ENCODE peak calls at places on chromosomes 5 and 9, in five cellular contexts. D is A549, C is K562, Z is HepG2, Q is GM12878. M is an unnamed sample.

GRCh38 chr5:75510417-75510835 is 1.0 kb downstream of the CERT1 start:
- DNase-seq in Z (peak), Q (no peak), D (no peak), C (no peak), M (no peak)

GRCh38 chr5:151062405-151063135 is 18.3 kb downstream of the TNIP1 start:
- DNase-seq in Z (no peak), C (no peak), Q (no peak), D (no peak), M (no peak)

GRCh38 chr9:82101475-82101874 is 112.9 kb downstream of the SPATA31D1 start:
- DNase-seq in C (no peak), Q (no peak), D (no peak), Z (peak), M (peak)

GRCh38 chr9:113738506-113738897 is 137.6 kb upstream of the ZNF618 start:
- DNase-seq in C (no peak), Q (no peak), Z (no peak), D (peak), M (peak)

GRCh38 chr5:105146867-105147266 is 1584.3 kb upstream of the NUDT12 start:
- DNase-seq in Z (no peak), Q (no peak), C (no peak), D (no peak), M (no peak)

GRCh38 chr5:42992035-42992570 is 48.0 kb downstream of the ANXA2R start:
- DNase-seq in Q (no peak), D (peak), Z (peak), C (peak), M (peak)

GRCh38 chr9:72442212-72442607 is 77.2 kb upstream of the ZFAND5 start:
- DNase-seq in Z (peak), Q (no peak), D (peak), C (no peak), M (peak)

GRCh38 chr9:16057541-16057940 is 504.7 kb downstream of the CCDC171 start:
- DNase-seq in C (no peak), Q (no peak), D (no peak), Z (no peak), M (no peak)

GRCh38 chr9:32291370-32291769 is 93.1 kb upstream of the ACO1 start:
- DNase-seq in C (no peak), Z (peak), Q (no peak), D (no peak), M (no peak)

GRCh38 chr9:137192448-137192780 is 3.9 kb downstream of the SSNA1 start:
- DNase-seq in D (no peak), Q (no peak), C (no peak), Z (no peak), M (no peak)

GRCh38 chr5:96614110-96614691 is 48.0 kb upstream of the CAST start:
- DNase-seq in Z (peak), C (peak), Q (peak), D (peak), M (peak)

GRCh38 chr5:65483474-65484346 is 2.0 kb upstream of the ADAMTS6 start:
- DNase-seq in C (no peak), D (no peak), Z (peak), Q (peak), M (peak)

GRCh38 chr5:123125953-123126352 is 36.9 kb downstream of the PRDM6 start:
- DNase-seq in Q (no peak), C (no peak), Z (no peak), D (no peak), M (no peak)

GRCh38 chr5:161230222-161230621 is 316.3 kb downstream of the GABRB2 start:
- DNase-seq in C (no peak), Q (no peak), Z (no peak), D (no peak), M (peak)

GRCh38 chr5:125267636-125268248 is 521.3 kb upstream of the ZNF608 start:
- DNase-seq in C (no peak), Q (no peak), D (no peak), Z (no peak), M (no peak)

GRCh38 chr9:133477992-133478850 is 678 bp downstream of the SLC2A6 start:
- DNase-seq in D (no peak), C (no peak), Z (peak), Q (no peak), M (peak)

GRCh38 chr5:143245929-143246561 is 157.4 kb downstream of the NR3C1 start:
- DNase-seq in D (peak), Q (no peak), Z (peak), C (peak), M (no peak)

GRCh38 chr5:42929871-42930270 is 110.2 kb downstream of the ANXA2R start:
- DNase-seq in Z (no peak), C (no peak), D (no peak), Q (no peak), M (no peak)

GRCh38 chr9:132048191-132048590 is 31.5 kb downstream of the MED27 start:
- DNase-seq in Z (no peak), D (no peak), Q (no peak), C (no peak), M (no peak)

GRCh38 chr9:92977279-92977678 is 30.0 kb downstream of the FGD3 start:
- DNase-seq in D (no peak), C (no peak), Z (no peak), Q (no peak), M (no peak)

DNA sequence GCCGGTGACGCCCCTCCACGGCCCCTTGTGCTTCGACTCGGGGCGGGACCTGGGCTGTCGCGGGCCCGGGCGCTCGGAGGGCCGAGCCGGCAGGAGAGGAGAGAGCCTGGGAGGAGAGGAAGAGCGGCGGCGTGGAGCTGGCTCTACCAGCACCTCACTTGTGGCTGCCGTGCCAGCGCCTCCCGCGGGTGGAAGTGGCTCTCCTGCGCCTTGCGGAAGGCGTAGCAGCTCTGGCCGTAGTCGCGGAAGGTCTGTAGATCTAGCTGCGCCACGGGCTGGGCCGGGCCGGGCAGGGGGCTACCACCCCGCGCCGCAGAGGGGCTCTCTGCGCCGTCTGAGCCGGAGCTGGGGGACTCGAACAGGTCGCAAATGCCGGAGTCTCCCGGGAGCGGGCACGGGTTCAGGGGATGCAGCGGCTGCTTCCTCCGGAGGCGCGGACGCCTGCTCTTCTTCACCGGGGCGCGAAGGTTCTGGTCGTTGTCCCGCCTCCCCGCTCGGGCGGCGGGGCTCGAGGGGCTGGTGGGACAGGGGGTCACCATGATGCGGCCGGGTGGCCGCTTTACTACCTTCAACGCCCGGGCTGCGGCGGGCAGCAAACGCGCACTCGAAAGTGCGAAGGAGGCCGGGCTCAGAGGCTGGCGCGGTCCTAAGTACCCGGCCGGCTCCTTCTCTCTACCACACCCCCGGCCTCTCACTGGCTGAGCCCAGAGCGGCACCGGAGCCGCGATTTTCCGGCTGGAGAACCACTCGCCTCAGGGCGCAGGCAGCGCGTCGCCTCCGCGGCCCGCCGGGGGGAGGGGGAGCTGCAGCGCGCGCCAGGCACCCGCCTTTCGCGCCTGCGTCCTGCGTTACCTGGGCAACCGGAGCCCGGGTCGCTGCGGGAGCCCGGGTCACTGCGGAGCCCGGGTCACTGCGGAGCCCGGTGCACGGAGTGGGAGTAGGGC is at the start of gene CCNO:
- DNase-seq in Q (no peak), Z (peak), C (peak), D (peak), M (peak)
- TF ChIP-seq CTCF in Q (no peak), Z (no peak), C (no peak), D (no peak), M (no peak)

GRCh38 chr9:83934569-83935275 is 13.5 kb upstream of the KIF27 start:
- DNase-seq in Z (no peak), D (no peak), C (no peak), Q (no peak), M (no peak)
- TF ChIP-seq JUNB in Z (no peak), D (no peak), C (no peak), Q (no peak), M (no peak)

GRCh38 chr5:44664711-44665100 is 144.0 kb upstream of the MRPS30 start:
- DNase-seq in Q (no peak), D (no peak), C (no peak), Z (no peak), M (no peak)
- H3K4me3 ChIP-seq in Q (no peak), D (no peak), C (no peak), Z (no peak), M (no peak)

GRCh38 chr5:168365581-168366081 is 74.2 kb downstream of the WWC1 start:
- DNase-seq in D (no peak), Z (peak), Q (no peak), C (no peak), M (peak)
- TF ChIP-seq CTCF in D (peak), Z (peak), Q (no peak), C (no peak), M (peak)

GRCh38 chr5:101534486-101535110 is 631.5 kb upstream of the ST8SIA4 start:
- DNase-seq in Z (no peak), C (no peak), Q (no peak), D (no peak), M (no peak)
- TF ChIP-seq JUNB in Z (no peak), C (no peak), Q (no peak), D (no peak), M (no peak)

GRCh38 chr9:18473551-18474279 is at the start of gene ADAMTSL1:
- DNase-seq in D (no peak), C (no peak), Z (no peak), Q (no peak), M (peak)

GRCh38 chr9:18472435-18472834 is 1.5 kb upstream of the ADAMTSL1 start:
- DNase-seq in C (no peak), Z (no peak), D (no peak), Q (no peak), M (no peak)

GRCh38 chr9:18472915-18473314 is 1.0 kb upstream of the ADAMTSL1 start:
- DNase-seq in C (no peak), Q (no peak), Z (no peak), D (no peak), M (no peak)

GRCh38 chr9:18477121-18477705 is 3.3 kb downstream of the ADAMTSL1 start:
- DNase-seq in Z (no peak), Q (no peak), D (no peak), C (no peak), M (no peak)

GRCh38 chr9:18474778-18475177 is 825 bp downstream of the ADAMTSL1 start:
- DNase-seq in C (no peak), D (no peak), Q (no peak), Z (no peak), M (no peak)
- H3K4me3 ChIP-seq in C (no peak), D (no peak), Q (no peak), Z (no peak), M (peak)

GRCh38 chr5:109819878-109820277 is 130.2 kb downstream of the MAN2A1 start:
- DNase-seq in C (no peak), Q (no peak), D (no peak), Z (no peak), M (peak)
- TF ChIP-seq CTCF in C (no peak), Q (no peak), D (no peak), Z (peak), M (peak)

GRCh38 chr5:107704686-107705389 is 34.1 kb upstream of the EFNA5 start:
- DNase-seq in D (no peak), C (no peak), Z (no peak), Q (no peak), M (no peak)
- TF ChIP-seq JUNB in D (no peak), C (no peak), Z (no peak), Q (no peak), M (no peak)

GRCh38 chr9:91865041-91865440 is 85.0 kb downstream of the ROR2 start:
- DNase-seq in C (no peak), Z (no peak), Q (no peak), D (no peak), M (no peak)
- H3K4me3 ChIP-seq in C (no peak), Z (no peak), Q (no peak), D (no peak), M (no peak)

GRCh38 chr9:99721898-99722297 is 99.8 kb upstream of the NR4A3 start:
- DNase-seq in Q (no peak), D (no peak), C (no peak), Z (no peak), M (no peak)

GRCh38 chr9:99724640-99725039 is 97.0 kb upstream of the NR4A3 start:
- DNase-seq in D (no peak), C (no peak), Q (no peak), Z (no peak), M (no peak)

GRCh38 chr9:99726758-99727157 is 94.9 kb upstream of the NR4A3 start:
- DNase-seq in Z (no peak), C (no peak), D (no peak), Q (no peak), M (no peak)

GRCh38 chr9:99722852-99723251 is 98.8 kb upstream of the NR4A3 start:
- DNase-seq in D (no peak), C (no peak), Q (no peak), Z (no peak), M (no peak)

DNA sequence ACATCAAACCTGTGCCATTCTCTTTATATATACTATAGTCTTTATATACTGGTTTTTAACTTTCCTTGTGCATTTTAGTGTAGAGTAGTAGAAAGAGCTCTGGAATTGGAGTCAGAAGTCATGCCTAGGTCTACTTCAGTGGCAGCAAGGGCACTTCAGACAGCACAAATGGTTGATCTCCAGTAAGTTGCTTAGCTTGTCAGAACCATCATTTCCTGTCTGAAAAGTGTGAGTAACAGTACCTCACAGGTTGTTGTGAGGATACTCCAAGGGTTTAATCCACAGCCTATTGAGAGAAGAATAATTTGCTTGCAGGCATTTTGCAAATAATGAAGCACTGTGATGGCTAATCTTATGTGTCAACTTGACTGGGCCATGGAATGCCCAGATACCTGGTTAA is 95.8 kb upstream of the NR4A3 start:
- DNase-seq in D (no peak), Q (no peak), Z (no peak), C (no peak), M (no peak)
- TF ChIP-seq CTCF in D (no peak), Q (no peak), Z (no peak), C (no peak), M (no peak)

M was measured in GM23338.